ENCODE peak calls at places on chromosomes 3 and 15, in nine cellular contexts. X, A, Q, Z, C, V, P, K and R are unnamed samples.
A peak's percentile ranks its signal among the peaks of the same experiment; 100 is the strongest.

GRCh38 chr3:161559177-161559998 is 62.8 kb downstream of the OTOL1 start:
- DNase-seq in X (no peak), A (no peak), Q (peak; percentile 10), Z (no peak), C (peak; percentile 39), V (peak; percentile 27), P (no peak), K (no peak), R (no peak)

GRCh38 chr3:130425484-130425883 is 80.0 kb downstream of the COL6A5 start:
- DNase-seq in X (no peak), A (no peak), Q (no peak), Z (no peak), C (no peak), V (no peak), P (no peak), K (no peak), R (no peak)

GRCh38 chr3:9380014-9380413 is 17.2 kb downstream of the THUMPD3 start:
- DNase-seq in X (no peak), A (no peak), Q (no peak), Z (no peak), C (no peak), V (no peak), P (no peak), K (no peak), R (no peak)

GRCh38 chr15:50825946-50826345 is 60.4 kb upstream of the SPPL2A start:
- DNase-seq in X (no peak), A (no peak), Q (no peak), Z (no peak), C (no peak), V (no peak), P (no peak), K (no peak), R (no peak)

GRCh38 chr3:171896341-171896740 is 53.2 kb downstream of the TMEM212 start:
- DNase-seq in X (no peak), A (no peak), Q (no peak), Z (no peak), C (no peak), V (no peak), P (no peak), K (no peak), R (no peak)

GRCh38 chr15:62770752-62771151 is 271.8 kb upstream of the TPM1 start:
- DNase-seq in X (no peak), A (no peak), Q (no peak), Z (no peak), C (peak; percentile 68), V (no peak), P (no peak), K (no peak), R (no peak)

GRCh38 chr3:151724846-151725562 is 8.7 kb upstream of the AADACL2 start:
- DNase-seq in X (no peak), A (no peak), Q (no peak), Z (no peak), C (no peak), V (no peak), P (no peak), K (no peak), R (no peak)

GRCh38 chr15:101509279-101509678 is 19.8 kb upstream of the PCSK6 start:
- DNase-seq in X (no peak), A (no peak), Q (no peak), Z (no peak), C (no peak), V (peak; percentile 47), P (no peak), K (no peak), R (no peak)

GRCh38 chr3:122989856-122990575 is 37.5 kb downstream of the SEMA5B start:
- DNase-seq in X (no peak), A (no peak), Q (no peak), Z (no peak), C (no peak), V (no peak), P (no peak), K (no peak), R (no peak)

GRCh38 chr15:80996247-80996646 is 4.5 kb upstream of the TLNRD1 start:
- DNase-seq in X (no peak), A (no peak), Q (no peak), Z (no peak), C (no peak), V (no peak), P (no peak), K (no peak), R (no peak)

GRCh38 chr3:188925376-188925775 is 246.4 kb upstream of the TPRG1 start:
- DNase-seq in X (no peak), A (no peak), Q (no peak), Z (no peak), C (no peak), V (no peak), P (no peak), K (no peak), R (no peak)

DNA sequence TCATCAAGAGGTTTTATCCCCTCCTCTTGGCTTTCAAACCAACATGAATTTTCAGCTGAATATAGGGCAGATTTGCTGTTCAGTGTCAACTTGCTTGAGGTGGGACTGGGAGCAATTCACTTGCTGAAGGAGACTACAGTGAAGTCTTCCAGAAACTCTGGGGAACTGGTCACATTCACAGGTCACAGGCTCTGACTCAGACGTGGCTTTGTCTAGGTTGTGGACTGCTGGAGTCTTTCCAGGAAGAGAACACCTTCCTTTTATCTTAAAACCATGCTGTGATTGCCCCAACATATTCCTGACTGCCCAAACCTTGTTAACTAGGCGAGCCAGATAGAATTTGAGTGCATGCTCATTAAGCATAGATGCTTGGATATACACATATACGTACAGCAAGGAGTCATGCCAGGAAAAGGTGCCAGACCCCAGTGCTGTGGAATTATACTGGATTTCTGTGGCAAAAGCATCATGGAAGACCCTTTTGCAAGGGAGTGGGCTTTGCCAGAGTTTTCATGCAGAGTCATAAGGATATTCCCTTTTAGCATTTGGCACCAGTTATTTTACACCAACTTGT is 399.1 kb upstream of the TBL1XR1 start:
- DNase-seq in X (no peak), A (peak; percentile 34), Q (peak; percentile 48), Z (no peak), C (peak; percentile 21), V (no peak), P (no peak), K (no peak), R (no peak)
- H3K27ac ChIP-seq in X (no peak overlapping the region), A (peak overlapping the region; percentile 81), Q (peak overlapping the region; percentile 65), Z (no peak overlapping the region), C (no peak overlapping the region), V (no peak overlapping the region), P (peak overlapping the region; percentile 59), K (peak overlapping the region; percentile 12), R (peak overlapping the region; percentile 9)

DNA sequence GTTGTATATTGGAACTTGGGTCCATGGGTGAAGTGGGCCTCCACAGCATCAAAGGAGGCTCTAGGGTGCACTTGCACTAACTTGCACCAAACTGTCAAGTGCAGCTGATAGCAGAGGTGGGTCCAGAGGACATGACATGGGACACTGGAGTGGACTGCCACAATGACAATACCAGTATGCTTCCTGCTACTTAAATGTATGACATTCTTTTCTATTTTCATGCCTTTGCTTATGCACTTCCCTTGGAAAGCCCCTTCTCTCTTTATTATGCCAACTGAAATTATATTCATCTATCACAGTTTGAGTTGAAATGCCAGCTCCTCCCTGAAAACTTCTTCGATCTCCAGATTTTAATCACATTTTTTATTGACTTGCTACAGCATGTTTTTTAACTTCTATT is 101.8 kb downstream of the CFAP20DC start:
- DNase-seq in X (no peak), A (no peak), Q (no peak), Z (no peak), C (no peak), V (no peak), P (no peak), K (no peak), R (no peak)
- TF ChIP-seq POLR2A in X (no peak), A (no peak), Q (no peak), Z (no peak), C (no peak), V (no peak), P (no peak), K (no peak), R (no peak)

GRCh38 chr3:117126460-117126859 is 416.9 kb downstream of the TUSC7 start:
- DNase-seq in X (no peak), A (no peak), Q (no peak), Z (no peak), C (no peak), V (no peak), P (no peak), K (no peak), R (no peak)

GRCh38 chr3:117128133-117128532 is 418.6 kb downstream of the TUSC7 start:
- DNase-seq in X (no peak), A (no peak), Q (no peak), Z (no peak), C (no peak), V (no peak), P (no peak), K (no peak), R (no peak)

GRCh38 chr3:117130222-117130621 is 420.6 kb downstream of the TUSC7 start:
- DNase-seq in X (no peak), A (no peak), Q (no peak), Z (no peak), C (no peak), V (no peak), P (no peak), K (no peak), R (no peak)

GRCh38 chr3:117128876-117129275 is 419.3 kb downstream of the TUSC7 start:
- DNase-seq in X (no peak), A (no peak), Q (no peak), Z (no peak), C (no peak), V (no peak), P (no peak), K (no peak), R (no peak)

DNA sequence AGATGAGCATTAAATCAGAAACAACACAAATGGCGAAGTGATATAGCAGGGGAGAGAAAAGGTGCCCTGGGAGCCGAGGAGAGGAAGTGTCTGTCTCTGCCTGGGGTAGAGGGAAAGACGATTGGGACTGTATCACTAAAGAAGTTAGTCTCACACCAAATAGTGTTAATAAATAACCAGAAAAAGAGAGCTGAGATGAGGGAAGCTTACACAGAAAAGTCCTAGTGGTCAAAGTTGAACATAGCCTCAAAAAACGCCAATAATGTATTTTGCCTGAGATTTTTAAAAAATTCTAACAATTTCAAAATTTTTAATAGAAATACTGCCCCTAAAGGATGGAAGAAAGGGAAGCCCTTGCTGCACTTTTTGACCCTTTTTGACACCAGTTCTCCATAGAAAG is 417.6 kb downstream of the TUSC7 start:
- DNase-seq in X (no peak), A (no peak), Q (no peak), Z (no peak), C (no peak), V (no peak), P (no peak), K (no peak), R (no peak)
- TF ChIP-seq CTCF in X (no peak), A (no peak), Q (no peak), Z (no peak), C (no peak), V (no peak), P (no peak), K (no peak), R (no peak)

DNA sequence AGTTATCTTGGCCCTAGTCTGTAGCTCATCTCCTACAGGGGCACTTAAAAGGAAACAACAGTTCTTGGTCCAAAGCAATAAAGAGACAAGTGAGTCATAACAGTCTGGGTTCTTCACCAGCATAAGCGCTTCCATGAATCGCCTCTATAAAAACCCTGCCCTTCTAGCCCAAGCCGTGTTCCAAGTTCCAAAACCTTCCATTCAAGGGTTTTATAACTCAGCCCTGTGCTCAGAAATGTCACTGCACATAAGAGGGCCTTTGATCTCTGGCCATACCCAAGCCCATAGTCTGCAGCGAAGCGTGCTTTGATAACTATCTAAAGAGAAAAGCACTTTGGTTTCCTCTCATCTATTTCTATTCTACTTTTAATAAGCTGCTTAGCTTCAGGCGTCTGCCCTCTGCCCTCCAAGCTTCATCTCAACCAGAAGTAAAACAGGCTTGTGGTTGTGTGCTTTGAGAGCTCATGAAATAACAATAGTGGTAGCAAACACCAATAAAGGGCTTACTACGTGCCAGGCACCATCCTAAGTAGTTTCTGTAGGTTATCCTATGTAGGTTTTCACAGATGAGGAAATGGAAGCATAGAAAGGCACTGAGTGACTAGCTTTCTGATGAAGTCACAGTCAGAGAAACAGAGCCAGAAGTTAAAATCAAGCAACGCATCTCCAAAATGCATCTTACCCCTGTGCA is 64.0 kb upstream of the AKAP13 start:
- DNase-seq in X (no peak), A (no peak), Q (no peak), Z (no peak), C (peak; percentile 18), V (peak; percentile 14), P (no peak), K (no peak), R (no peak)
- H3K27ac ChIP-seq in X (no peak overlapping the region), A (no peak overlapping the region), Q (no peak overlapping the region), Z (no peak overlapping the region), C (no peak overlapping the region), V (no peak overlapping the region), P (peak overlapping the region; percentile 38), K (peak overlapping the region; percentile 81), R (peak overlapping the region; percentile 34)